ENCODE peak calls at places on chromosomes 6 and 20, in ten cellular contexts. L is heart right ventricle; Q is cardiac muscle cell; V is cardiac fibroblast; G is tibial artery; U is kidney epithelial cell; M is CD8-positive, alpha-beta T cell; D is GM20000; P is A549; W is lung. C is an unnamed sample.

GRCh38 chr20:3857405-3857804 is 10.8 kb downstream of the MAVS start:
- DNase-seq in U (no peak), V (no peak), W (no peak), D (no peak), M (no peak), Q (no peak), G (no peak), P (no peak), L (no peak), C (no peak)

GRCh38 chr6:47729457-47729856 is 31.1 kb downstream of the ADGRF4 start:
- DNase-seq in Q (no peak), M (no peak), G (no peak), W (no peak), D (no peak), V (no peak), L (no peak), U (no peak), P (no peak), C (no peak)

GRCh38 chr20:62149532-62150235 is 6.1 kb downstream of the SS18L1 start:
- DNase-seq in D (no peak), G (no peak), L (no peak), P (no peak), M (no peak), Q (peak), U (no peak), V (peak), W (no peak), C (no peak)

GRCh38 chr20:23094927-23095326 is 8.8 kb upstream of the CD93 start:
- DNase-seq in D (no peak), M (no peak), Q (peak), U (no peak), V (peak), P (no peak), L (no peak), W (no peak), G (no peak), C (no peak)

GRCh38 chr6:7050911-7051779 is 56.6 kb upstream of the RREB1 start:
- DNase-seq in L (peak), W (peak), P (no peak), Q (peak), G (peak), M (peak), D (peak), U (peak), V (peak), C (peak)

GRCh38 chr20:36085686-36086267 is 68.8 kb upstream of the EPB41L1 start:
- DNase-seq in V (peak), Q (peak), D (no peak), W (peak), P (peak), L (no peak), M (no peak), G (no peak), U (peak), C (no peak)

GRCh38 chr6:154592199-154592860 is 81.8 kb upstream of the CNKSR3 start:
- DNase-seq in D (no peak), P (no peak), W (no peak), V (no peak), U (no peak), M (no peak), G (no peak), L (no peak), Q (no peak), C (no peak)

GRCh38 chr6:144931172-144932035 is 646.3 kb downstream of the UTRN start:
- DNase-seq in M (peak), U (no peak), P (peak), V (peak), Q (peak), D (peak), G (no peak), W (no peak), L (no peak), C (peak)

GRCh38 chr20:11231742-11232141 is 557.9 kb upstream of the JAG1 start:
- DNase-seq in W (no peak), V (no peak), P (no peak), Q (no peak), G (no peak), M (no peak), U (no peak), D (no peak), L (no peak), C (no peak)

GRCh38 chr6:157068691-157069228 is 254.6 kb downstream of the TMEM242 start:
- DNase-seq in D (peak), P (no peak), U (no peak), Q (peak), L (no peak), V (no peak), W (no peak), M (no peak), G (no peak), C (peak)

GRCh38 chr6:14822689-14823088 is 423.2 kb upstream of the JARID2 start:
- DNase-seq in U (no peak), L (no peak), M (no peak), P (no peak), D (no peak), V (no peak), W (no peak), Q (no peak), G (no peak), C (no peak)

GRCh38 chr6:28090902-28091586 is 10.7 kb downstream of the ZNF165 start:
- DNase-seq in L (peak), W (no peak), V (no peak), P (no peak), U (no peak), G (no peak), D (no peak), Q (peak), M (no peak), C (no peak)

GRCh38 chr6:146803601-146804000 is 204.8 kb downstream of the ADGB start:
- DNase-seq in M (no peak), Q (peak), W (no peak), G (no peak), V (peak), L (peak), D (no peak), P (no peak), U (no peak), C (no peak)

GRCh38 chr20:58982406-58983114 is 1.5 kb downstream of the NELFCD start:
- DNase-seq in U (no peak), L (no peak), V (no peak), G (no peak), W (no peak), M (no peak), Q (no peak), P (no peak), D (no peak), C (no peak)

GRCh38 chr6:34726055-34726454 is 29.5 kb upstream of the ILRUN start:
- DNase-seq in D (no peak), P (no peak), U (no peak), W (no peak), L (no peak), M (no peak), V (no peak), G (no peak), Q (no peak), C (no peak)

GRCh38 chr6:130018830-130019795 is 732 bp downstream of the L3MBTL3 start:
- DNase-seq in W (peak), G (peak), V (peak), M (peak), P (peak), Q (peak), D (peak), U (no peak), L (peak), C (peak)

GRCh38 chr6:150452642-150453243 is 83.9 kb downstream of the IYD start:
- DNase-seq in M (no peak), G (peak), Q (no peak), U (no peak), W (peak), P (no peak), V (no peak), L (peak), D (no peak), C (no peak)

GRCh38 chr6:44696686-44697085 is 309.2 kb downstream of the CDC5L start:
- DNase-seq in D (no peak), U (no peak), Q (no peak), G (no peak), V (no peak), P (no peak), W (no peak), L (no peak), M (no peak), C (no peak)

GRCh38 chr20:21125072-21125848 is 622 bp upstream of the KIZ start:
- DNase-seq in U (no peak), D (peak), Q (peak), W (no peak), V (peak), M (no peak), G (peak), P (peak), L (peak), C (no peak)

GRCh38 chr6:95203153-95203754 is 374.1 kb upstream of the MANEA start:
- DNase-seq in V (peak), L (no peak), D (peak), P (no peak), W (no peak), G (no peak), Q (peak), M (no peak), U (no peak), C (peak)

GRCh38 chr20:1122388-1123315 is 4.2 kb downstream of the PSMF1 start:
- DNase-seq in V (peak), U (no peak), Q (peak), D (no peak), M (no peak), L (peak), P (no peak), W (peak), G (peak), C (no peak)

GRCh38 chr20:62708591-62709536 is at the start of gene NTSR1:
- DNase-seq in G (no peak), M (no peak), W (no peak), U (no peak), V (no peak), D (no peak), Q (no peak), P (no peak), L (peak), C (no peak)

GRCh38 chr6:131519670-131520436 is 53.2 kb upstream of the ARG1 start:
- DNase-seq in U (peak), M (peak), G (no peak), D (peak), Q (peak), L (no peak), P (peak), W (no peak), V (peak), C (peak)

GRCh38 chr6:15893556-15894253 is 230.9 kb upstream of the DTNBP1 start:
- DNase-seq in D (no peak), M (no peak), W (no peak), P (no peak), G (no peak), V (no peak), L (no peak), U (no peak), Q (peak), C (no peak)

GRCh38 chr6:116410945-116411623 is 40.3 kb downstream of the DSE start:
- DNase-seq in M (no peak), U (no peak), W (no peak), Q (peak), D (no peak), G (no peak), P (no peak), V (peak), L (no peak), C (no peak)

GRCh38 chr6:32666420-32667300 is at the start of gene HLA-DQB1:
- DNase-seq in D (peak), M (peak), G (peak), Q (peak), W (no peak), V (peak), L (no peak), P (peak), U (no peak), C (peak)

GRCh38 chr20:52275243-52275817 is 83.8 kb upstream of the ZFP64 start:
- DNase-seq in L (no peak), V (no peak), W (no peak), D (no peak), P (no peak), Q (no peak), G (no peak), U (no peak), M (no peak), C (no peak)

GRCh38 chr6:13914346-13914745 is 10.4 kb upstream of the RNF182 start:
- DNase-seq in L (no peak), D (no peak), P (no peak), G (no peak), U (no peak), M (no peak), V (no peak), Q (peak), W (no peak), C (no peak)

GRCh38 chr6:47710295-47710694 is 11.9 kb downstream of the ADGRF4 start:
- DNase-seq in W (no peak), G (no peak), L (no peak), P (no peak), M (no peak), Q (no peak), D (no peak), V (no peak), U (no peak), C (no peak)

GRCh38 chr20:9129756-9130155 is 60.9 kb downstream of the PLCB4 start:
- DNase-seq in M (no peak), L (no peak), Q (no peak), P (no peak), U (no peak), D (no peak), G (no peak), V (no peak), W (no peak), C (no peak)

GRCh38 chr6:21479140-21479539 is 114.4 kb upstream of the SOX4 start:
- DNase-seq in V (peak), G (no peak), L (peak), U (no peak), W (no peak), Q (peak), M (no peak), D (no peak), P (no peak), C (no peak)

GRCh38 chr6:101650402-101651100 is 257.0 kb downstream of the GRIK2 start:
- DNase-seq in U (no peak), V (no peak), Q (no peak), W (no peak), L (no peak), P (no peak), M (no peak), D (no peak), G (no peak), C (no peak)

GRCh38 chr6:146547889-146548288 is 4.3 kb downstream of the RAB32 start:
- DNase-seq in L (no peak), W (no peak), G (no peak), V (no peak), Q (no peak), D (no peak), P (no peak), U (no peak), M (no peak), C (no peak)

GRCh38 chr6:73951186-73951585 is 255.2 kb downstream of the CD109 start:
- DNase-seq in L (no peak), G (no peak), W (no peak), D (no peak), U (no peak), P (no peak), Q (peak), V (peak), M (no peak), C (no peak)

GRCh38 chr6:68575765-68576439 is 59.2 kb upstream of the ADGRB3 start:
- DNase-seq in V (peak), M (no peak), U (no peak), Q (peak), D (no peak), P (no peak), L (no peak), W (no peak), G (no peak), C (no peak)

GRCh38 chr6:46129301-46129633 is 522 bp upstream of the ENPP4 start:
- DNase-seq in M (no peak), U (no peak), L (no peak), P (no peak), W (no peak), G (no peak), V (no peak), D (no peak), Q (no peak), C (no peak)

DNA sequence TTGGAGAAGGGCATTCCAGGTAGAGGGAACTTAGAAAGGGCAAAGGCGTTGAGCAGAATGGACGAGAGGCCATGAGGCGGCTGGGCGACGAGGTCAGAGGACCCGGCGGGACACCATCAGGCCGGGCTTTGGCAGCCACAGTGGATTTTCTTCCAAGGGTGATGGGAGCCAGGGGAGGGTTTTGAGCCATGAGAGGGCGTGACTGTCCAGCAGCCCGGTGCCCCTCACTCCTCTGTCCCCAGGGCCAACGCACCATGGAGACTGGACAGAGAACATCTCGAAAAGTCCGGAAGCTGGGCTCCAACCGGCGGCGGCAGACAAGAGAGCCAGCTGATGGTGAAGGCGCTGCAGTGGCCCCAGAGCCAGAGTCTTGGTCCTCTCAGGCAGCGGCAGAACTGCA is 6.4 kb downstream of the RAB44 start:
- DNase-seq in D (no peak), L (no peak), G (no peak), M (no peak), W (no peak), U (no peak), Q (no peak), V (no peak), P (no peak), C (no peak)
- TF ChIP-seq CTCF in D (no peak), L (no peak), G (no peak), M (no peak), W (no peak), U (no peak), Q (no peak), V (no peak), P (no peak), C (no peak)

GRCh38 chr6:30196376-30196775 is 16.8 kb downstream of the TRIM26 start:
- DNase-seq in L (no peak), V (no peak), D (no peak), M (no peak), U (no peak), P (no peak), Q (no peak), W (no peak), G (no peak), C (no peak)

GRCh38 chr6:30195951-30196350 is 17.3 kb downstream of the TRIM26 start:
- DNase-seq in W (no peak), Q (no peak), M (no peak), P (no peak), U (no peak), L (no peak), G (no peak), V (no peak), D (no peak), C (no peak)

GRCh38 chr6:30198166-30199084 is 14.8 kb downstream of the TRIM26 start:
- DNase-seq in U (no peak), Q (no peak), G (no peak), V (no peak), W (no peak), P (no peak), D (no peak), L (no peak), M (no peak), C (no peak)

GRCh38 chr6:30202366-30202765 is 10.8 kb downstream of the TRIM26 start:
- DNase-seq in U (no peak), V (no peak), G (no peak), D (no peak), M (no peak), P (no peak), L (no peak), Q (no peak), W (no peak), C (no peak)

GRCh38 chr6:30200551-30201281 is 12.5 kb downstream of the TRIM26 start:
- DNase-seq in D (peak), V (no peak), U (no peak), Q (no peak), M (no peak), W (peak), G (no peak), P (no peak), L (no peak), C (peak)
- TF ChIP-seq CTCF in D (no peak), V (no peak), U (no peak), Q (no peak), M (no peak), W (no peak), G (no peak), P (no peak), L (no peak), C (no peak)

GRCh38 chr6:164214066-164214465 is 799.5 kb downstream of the QKI start:
- DNase-seq in V (no peak), W (no peak), D (no peak), U (no peak), L (no peak), Q (no peak), G (no peak), M (no peak), P (no peak), C (no peak)

GRCh38 chr6:164216839-164217238 is 802.3 kb downstream of the QKI start:
- DNase-seq in M (no peak), P (no peak), D (no peak), V (peak), W (no peak), G (no peak), L (peak), U (no peak), Q (no peak), C (no peak)

GRCh38 chr6:164216368-164216767 is 801.9 kb downstream of the QKI start:
- DNase-seq in L (no peak), W (no peak), G (no peak), U (no peak), Q (no peak), D (no peak), V (no peak), M (no peak), P (no peak), C (no peak)
- TF ChIP-seq CTCF in L (no peak), W (no peak), G (no peak), U (no peak), Q (no peak), D (no peak), V (no peak), M (no peak), P (no peak), C (no peak)

GRCh38 chr6:2505624-2506023 is 245.1 kb downstream of the MYLK4 start:
- DNase-seq in L (no peak), D (no peak), P (no peak), Q (peak), M (no peak), U (no peak), V (no peak), W (no peak), G (no peak), C (no peak)
- TF ChIP-seq CTCF in L (peak), D (no peak), P (no peak), Q (peak), M (no peak), U (peak), V (peak), W (no peak), G (no peak), C (no peak)

DNA sequence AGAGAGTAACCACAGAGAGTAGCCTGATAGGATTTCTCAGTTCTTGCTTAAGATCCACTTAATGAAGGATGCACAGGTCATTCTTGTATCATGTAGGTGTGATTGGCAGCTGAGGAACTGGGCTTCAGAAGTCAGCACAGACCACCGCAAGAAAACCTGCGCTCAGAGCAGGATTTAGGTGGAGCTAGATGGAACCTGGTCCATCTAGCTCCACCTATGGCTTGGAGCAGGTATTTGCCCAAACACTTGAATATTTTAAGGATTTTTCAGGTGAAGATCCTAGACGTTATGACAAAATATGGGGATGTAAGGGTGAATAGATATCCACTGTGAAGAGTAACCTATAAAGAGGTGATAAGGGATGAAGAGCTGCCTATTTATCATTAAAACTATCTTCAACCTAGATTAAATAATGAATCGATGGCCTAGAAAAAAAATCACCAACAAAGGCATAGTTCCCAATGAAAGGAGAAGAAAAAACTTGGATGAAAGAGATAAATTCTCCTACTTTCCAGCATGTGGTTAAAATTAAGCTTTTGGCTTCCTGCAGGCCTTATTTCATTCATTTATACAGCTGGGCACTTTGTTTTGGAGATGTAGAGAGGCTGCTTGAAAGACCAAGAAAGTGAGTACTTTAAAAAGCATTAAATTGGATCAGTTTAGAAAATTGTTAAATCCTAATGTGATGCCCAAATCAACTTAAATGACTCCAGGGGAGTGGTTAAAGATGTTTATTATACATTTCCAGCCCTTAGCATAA is 778.4 kb upstream of the GJE1 start:
- DNase-seq in U (no peak), D (no peak), G (no peak), P (no peak), M (no peak), W (no peak), V (no peak), Q (no peak), L (no peak), C (no peak)
- TF ChIP-seq CTCF in U (no peak), D (no peak), G (no peak), P (no peak), M (no peak), W (no peak), V (no peak), Q (no peak), L (no peak), C (no peak)

DNA sequence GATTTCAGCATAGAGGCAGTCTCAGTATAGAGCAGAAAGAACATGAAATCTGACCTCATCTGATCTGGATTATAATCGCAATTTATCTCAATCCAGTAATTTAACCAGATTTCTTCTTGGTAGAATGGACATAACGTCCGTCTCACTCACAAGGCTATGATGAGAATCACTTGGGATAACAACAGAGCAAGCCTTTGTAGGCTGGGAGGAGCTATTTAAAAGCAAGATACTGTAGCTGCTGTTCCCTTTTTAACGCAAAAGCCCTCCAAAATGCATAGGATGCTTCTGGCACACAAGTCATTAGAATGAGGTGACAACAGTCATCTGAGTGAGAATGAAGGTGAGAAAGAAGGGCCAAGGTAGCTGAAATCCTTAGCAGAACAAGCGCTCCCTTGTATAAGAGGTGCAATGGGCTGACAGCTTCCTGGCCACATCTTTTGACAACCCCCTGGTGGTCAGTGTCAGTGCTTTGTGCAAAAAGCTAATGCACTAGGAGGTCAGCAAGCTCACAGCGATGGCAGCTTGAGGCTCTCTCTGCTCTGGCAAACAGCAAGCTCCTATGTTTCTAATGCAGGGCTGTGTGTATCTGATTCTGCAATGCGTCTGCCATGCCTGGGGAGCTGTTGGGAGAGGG is 16.4 kb downstream of the METTL24 start:
- DNase-seq in W (no peak), G (no peak), Q (peak), L (no peak), M (no peak), D (no peak), U (no peak), P (peak), V (peak), C (no peak)
- TF ChIP-seq CTCF in W (no peak), G (no peak), Q (peak), L (peak), M (no peak), D (peak), U (peak), P (no peak), V (peak), C (peak)